ENCODE peak calls at places on chromosomes 1 and 21, in four cellular contexts. I is neural progenitor cell, N is fibroblast of lung, A is PC-3. H is an unnamed sample. For H3K4me1, the result is how much of the 10 kb centered on the place peaks cover.

GRCh38 chr1:47510282-47510811 is 72.5 kb downstream of the FOXD2 start:
- DNase-seq in A (no peak), I (no peak), N (no peak), H (no peak)

GRCh38 chr1:182806015-182806678 is 16.6 kb downstream of the NPL start:
- DNase-seq in A (peak), I (peak), N (no peak), H (no peak)

GRCh38 chr1:221778535-221779142 is 36.8 kb upstream of the DUSP10 start:
- DNase-seq in I (no peak), A (no peak), N (no peak), H (peak)

GRCh38 chr1:17929224-17929623 is 174.1 kb downstream of the ACTL8 start:
- DNase-seq in N (no peak), A (no peak), I (no peak), H (no peak)

GRCh38 chr1:223763881-223764280 is 51.5 kb downstream of the CAPN2 start:
- DNase-seq in N (no peak), I (no peak), A (no peak), H (peak)

GRCh38 chr1:209430821-209431259 is 152.7 kb upstream of the CAMK1G start:
- DNase-seq in A (no peak), N (no peak), I (no peak), H (no peak)

GRCh38 chr1:203287109-203287893 is 18.0 kb upstream of the BTG2 start:
- DNase-seq in I (no peak), N (no peak), A (no peak), H (peak)

GRCh38 chr1:109792056-109792831 is 28.5 kb upstream of the EPS8L3 start:
- DNase-seq in I (peak), N (peak), A (peak), H (no peak)

GRCh38 chr1:31010081-31010989 is 55.2 kb downstream of the PUM1 start:
- DNase-seq in A (peak), N (peak), I (no peak), H (no peak)

GRCh38 chr1:12460911-12461621 is 156.9 kb downstream of the DHRS3 start:
- DNase-seq in A (no peak), N (peak), I (peak), H (no peak)

GRCh38 chr1:71660417-71660816 is 579.6 kb upstream of the ZRANB2 start:
- DNase-seq in I (no peak), N (peak), A (no peak), H (no peak)

GRCh38 chr1:46102769-46103476 is 29.5 kb downstream of the PIK3R3 start:
- DNase-seq in A (peak), N (peak), I (no peak), H (no peak)

GRCh38 chr1:119186471-119186870 is 46.0 kb upstream of the WARS2 start:
- DNase-seq in I (no peak), N (peak), A (no peak), H (no peak)

GRCh38 chr1:204295666-204296065 is 64.1 kb downstream of the PLEKHA6 start:
- DNase-seq in I (no peak), A (no peak), N (no peak), H (no peak)

GRCh38 chr1:152162826-152163463 is 3.9 kb upstream of the RPTN start:
- DNase-seq in I (no peak), A (peak), N (peak), H (no peak)

GRCh38 chr1:33161061-33161681 is 20.7 kb downstream of the TRIM62 start:
- DNase-seq in I (peak), A (no peak), N (peak), H (no peak)

GRCh38 chr1:213564215-213564659 is 423.5 kb upstream of the PROX1 start:
- DNase-seq in A (peak), N (no peak), I (peak), H (peak)

GRCh38 chr1:235011599-235012435 is 116.8 kb downstream of the TOMM20 start:
- DNase-seq in I (no peak), N (peak), A (peak), H (peak)

GRCh38 chr1:171935664-171936063 is 94.4 kb downstream of the DNM3 start:
- DNase-seq in I (no peak), A (no peak), N (no peak), H (no peak)

GRCh38 chr1:210850556-210850955 is 283.4 kb downstream of the KCNH1 start:
- DNase-seq in I (no peak), A (no peak), N (no peak), H (no peak)

GRCh38 chr1:53323316-53323715 is 4.6 kb downstream of the LRP8 start:
- DNase-seq in N (no peak), A (no peak), I (no peak), H (no peak)

GRCh38 chr1:223346311-223346710 is 17.7 kb downstream of the SUSD4 start:
- DNase-seq in A (no peak), I (no peak), N (no peak), H (no peak)

GRCh38 chr1:193368302-193368701 is 181.9 kb upstream of the B3GALT2 start:
- DNase-seq in I (no peak), A (no peak), N (peak), H (peak)

GRCh38 chr1:71562298-71562697 is 481.5 kb upstream of the ZRANB2 start:
- DNase-seq in A (no peak), N (no peak), I (no peak), H (no peak)

GRCh38 chr1:28412731-28413130 is 43.2 kb downstream of the PHACTR4 start:
- DNase-seq in A (peak), N (peak), I (no peak), H (no peak)

GRCh38 chr1:56202743-56203142 is 376.6 kb downstream of the PLPP3 start:
- DNase-seq in A (no peak), I (no peak), N (no peak), H (no peak)

GRCh38 chr1:3681898-3682806 is 29.8 kb downstream of the TP73 start:
- DNase-seq in N (no peak), I (no peak), A (no peak), H (no peak)

GRCh38 chr1:74858136-74858535 is 125.2 kb downstream of the TYW3 start:
- DNase-seq in I (no peak), A (peak), N (peak), H (no peak)

GRCh38 chr1:230633469-230633868 is 8.8 kb upstream of the COG2 start:
- DNase-seq in I (no peak), A (no peak), N (no peak), H (no peak)

GRCh38 chr1:2300004-2300771 is 72.1 kb downstream of the SKI start:
- DNase-seq in I (no peak), N (no peak), A (no peak), H (peak)

GRCh38 chr1:2304921-2305681 is 77.0 kb downstream of the SKI start:
- DNase-seq in A (no peak), N (peak), I (no peak), H (no peak)

GRCh38 chr1:65792671-65793358 is at the start of gene PDE4B:
- DNase-seq in A (no peak), N (peak), I (peak), H (no peak)

GRCh38 chr1:224533517-224533916 is 82.6 kb upstream of the CNIH3 start:
- DNase-seq in I (no peak), N (no peak), A (no peak), H (no peak)

GRCh38 chr1:82388679-82389078 is 587.9 kb downstream of the ADGRL2 start:
- DNase-seq in A (peak), I (no peak), N (peak), H (no peak)

GRCh38 chr21:30577766-30578165 is 12.4 kb downstream of the KRTAP22-2 start:
- DNase-seq in N (no peak), A (peak), I (no peak), H (no peak)

GRCh38 chr1:234773936-234774677 is 164.1 kb upstream of the IRF2BP2 start:
- DNase-seq in N (no peak), A (no peak), I (no peak), H (no peak)

GRCh38 chr1:117794073-117794472 is 135.3 kb downstream of the GDAP2 start:
- DNase-seq in A (no peak), I (no peak), N (peak), H (no peak)

DNA sequence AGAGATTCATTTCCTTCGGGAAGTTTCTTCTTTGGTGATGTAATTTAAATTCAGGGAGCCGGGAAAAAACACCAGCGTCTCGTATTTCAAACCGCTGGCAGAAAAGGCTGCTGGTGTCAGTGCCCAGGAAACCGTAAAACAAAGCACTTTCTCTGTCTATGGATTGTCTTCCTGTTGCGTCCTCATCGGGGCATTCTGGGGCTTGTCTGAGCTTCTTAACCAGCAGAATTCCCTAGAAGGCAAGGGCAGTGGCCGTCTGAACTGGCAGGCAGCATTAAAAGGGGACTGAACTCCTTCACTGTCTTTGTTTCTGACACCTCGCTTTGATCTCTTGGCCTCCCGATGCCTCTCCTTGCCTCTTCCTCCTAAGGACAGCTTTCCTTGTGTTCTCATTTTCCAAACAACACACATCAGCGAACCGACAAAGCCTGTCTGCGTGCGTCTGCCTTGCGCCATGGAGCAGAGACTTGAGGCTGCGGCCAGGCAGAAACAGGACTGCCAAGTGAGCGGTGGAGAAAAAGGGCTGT is 391.6 kb upstream of the VAMP3 start:
- DNase-seq in N (peak), I (peak), A (peak), H (no peak)
- H3K9ac ChIP-seq in N (peak), I (no peak), A (peak), H (no peak)

DNA sequence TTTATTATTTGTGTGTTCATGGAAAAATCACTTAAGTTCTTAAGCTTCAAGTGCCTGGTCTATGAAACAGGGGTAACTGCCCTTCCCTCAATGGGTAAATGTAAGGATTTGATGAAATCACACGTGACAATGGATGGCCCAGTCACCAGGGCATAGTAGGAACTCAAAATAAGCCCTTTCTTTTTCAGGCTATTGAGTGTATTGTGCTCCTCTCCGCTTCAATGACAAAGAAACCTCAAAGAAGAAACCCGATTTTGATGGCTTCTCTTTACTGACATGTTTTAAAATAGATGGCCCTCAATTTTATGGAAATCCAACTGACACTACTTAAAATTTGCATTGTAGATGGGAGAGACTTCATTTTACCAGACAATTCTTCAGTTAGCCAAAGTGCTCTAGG is 543.5 kb downstream of the OMA1 start:
- DNase-seq in I (peak), N (no peak), A (no peak), H (no peak)
- H3K4me1 ChIP-seq in I (under half), N (under half), A (under half), H (under half)

GRCh38 chr1:84803604-84804003 is 89.4 kb downstream of the LPAR3 start:
- DNase-seq in N (no peak), I (no peak), A (no peak), H (no peak)
- H3K4me2 ChIP-seq in N (no peak), I (no peak), A (no peak), H (no peak)

GRCh38 chr1:9766759-9767442 is 56.9 kb downstream of the CLSTN1 start:
- DNase-seq in N (peak), I (no peak), A (peak), H (no peak)
- H3K9ac ChIP-seq in N (no peak), I (no peak), A (no peak), H (no peak)

GRCh38 chr1:243254927-243255790 is at the start of gene CEP170:
- DNase-seq in I (peak), A (peak), N (peak), H (peak)
- H3K4me1 ChIP-seq in I (under half), A (under half), N (under half), H (under half)

GRCh38 chr1:88867743-88868521 is 23.4 kb downstream of the GTF2B start:
- DNase-seq in N (peak), A (no peak), I (no peak), H (no peak)
- H3K4me2 ChIP-seq in N (peak), A (no peak), I (no peak), H (no peak)

GRCh38 chr21:38470762-38471161 is 27.5 kb downstream of the ERG start:
- DNase-seq in I (no peak), A (peak), N (peak), H (no peak)

GRCh38 chr21:38468989-38469388 is 29.3 kb downstream of the ERG start:
- DNase-seq in I (no peak), N (no peak), A (peak), H (no peak)

GRCh38 chr21:38467369-38467768 is 30.9 kb downstream of the ERG start:
- DNase-seq in A (no peak), I (no peak), N (no peak), H (no peak)

GRCh38 chr21:38471766-38472165 is 26.5 kb downstream of the ERG start:
- DNase-seq in A (no peak), I (no peak), N (no peak), H (no peak)

GRCh38 chr21:38467911-38468310 is 30.4 kb downstream of the ERG start:
- DNase-seq in N (no peak), I (no peak), A (no peak), H (no peak)
- H3K9ac ChIP-seq in N (no peak), I (no peak), A (no peak), H (no peak)

DNA sequence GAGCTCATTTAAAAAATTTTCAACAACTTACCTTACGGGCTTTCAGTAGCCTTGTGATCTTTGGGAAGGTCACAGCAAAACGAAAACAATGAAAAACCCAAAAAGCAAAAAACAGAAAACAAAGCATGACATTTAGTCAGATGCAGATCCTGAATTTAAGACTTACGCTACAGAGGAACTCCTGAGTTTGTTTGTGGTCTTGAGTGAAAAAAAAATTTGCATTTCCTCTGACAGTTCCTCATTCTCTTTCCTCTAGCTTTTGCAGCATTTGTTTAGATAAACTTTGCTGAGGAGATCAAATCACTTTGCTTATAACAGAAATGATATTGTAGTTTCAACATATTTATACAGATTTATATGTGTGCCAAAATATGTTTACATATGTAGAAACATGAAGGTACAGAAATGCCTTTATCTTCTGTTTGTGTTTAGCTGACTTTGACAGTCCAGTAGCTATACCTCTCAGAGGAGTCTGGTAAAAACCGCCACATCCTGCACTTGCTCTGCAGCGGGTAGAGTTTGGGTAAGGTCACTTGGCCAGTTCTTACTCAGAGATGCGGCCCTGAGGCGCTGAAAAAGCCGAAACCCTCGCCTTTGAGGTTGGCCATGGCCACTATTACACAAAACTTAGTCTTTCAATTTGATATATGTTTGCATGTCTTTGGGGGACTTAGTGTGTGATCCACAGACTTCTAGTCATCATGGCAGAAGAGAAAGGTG is 142.5 kb downstream of the TNR start:
- DNase-seq in N (no peak), A (no peak), I (no peak), H (no peak)
- H3K4me1 ChIP-seq in N (under half), A (under half), I (under half), H (under half)

DNA sequence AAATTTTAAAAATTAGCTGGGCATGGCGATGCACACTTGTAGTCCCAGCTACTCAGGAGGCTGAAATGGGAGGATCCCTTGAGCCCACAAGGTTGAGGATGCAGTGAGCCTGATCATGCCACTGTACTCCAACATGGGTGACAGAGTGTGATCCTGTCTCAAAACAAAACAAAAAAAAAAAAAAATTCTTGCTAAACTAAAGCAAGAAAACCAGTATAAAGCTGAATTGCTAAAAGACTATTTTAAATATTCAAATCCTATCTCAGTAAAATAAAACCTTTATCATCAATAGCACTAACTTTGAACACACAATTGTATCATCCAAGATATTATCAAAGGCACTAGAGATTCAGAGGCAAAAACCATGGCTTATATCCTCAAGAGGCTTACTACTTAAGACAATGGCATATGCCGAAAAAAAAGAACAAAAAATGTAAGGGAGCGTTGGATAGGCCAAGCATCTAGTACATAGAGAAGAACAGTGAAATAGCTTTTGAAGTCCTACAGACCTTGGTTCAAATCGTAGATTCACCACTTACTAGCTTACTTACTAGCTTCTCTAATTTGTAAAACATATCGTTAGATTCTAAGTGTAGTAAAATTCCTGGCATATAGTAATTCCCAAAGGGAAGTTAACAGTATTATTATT is 3.6 kb downstream of the EPS15 start:
- DNase-seq in I (no peak), A (no peak), N (no peak), H (no peak)
- H3K4me2 ChIP-seq in I (no peak), A (peak), N (peak), H (peak)

GRCh38 chr21:44352253-44352860 is 1.1 kb upstream of the TRPM2 start:
- DNase-seq in I (no peak), A (no peak), N (no peak), H (no peak)
- H3K9ac ChIP-seq in I (no peak), A (no peak), N (no peak), H (no peak)